ENCODE peak calls at places on chromosomes 5 and 9, in ten cellular contexts. S is colonic mucosa, O is GM10248, G is mammary epithelial cell, U is AG10803, V is progenitor cell of endocrine pancreas, E is astrocyte, P is body of pancreas, Y is fibroblast of mammary gland, A is osteocyte. R is an unnamed sample.

GRCh38 chr5:66666778-66667177 is 70.6 kb downstream of the MAST4 start:
- DNase-seq in S (peak; percentile 20), O (no peak), G (no peak), U (no peak), V (no peak), E (no peak), P (no peak), Y (no peak), A (no peak), R (peak; percentile 13)

GRCh38 chr9:133609311-133610098 is at the start of gene FAM163B:
- DNase-seq in S (no peak), O (no peak), G (peak; percentile 9), U (peak; percentile 5), V (peak; percentile 71), E (peak; percentile 27), P (peak; percentile 35), Y (peak; percentile 15), A (no peak), R (no peak)

GRCh38 chr9:109017061-109017460 is 3.8 kb upstream of the CTNNAL1 start:
- DNase-seq in S (no peak), O (no peak), G (no peak), U (no peak), V (no peak), E (no peak), P (peak; percentile 63), Y (no peak), A (no peak), R (no peak)

GRCh38 chr5:137032929-137033328 is 466.2 kb downstream of the SPOCK1 start:
- DNase-seq in S (no peak), O (no peak), G (no peak), U (no peak), V (no peak), E (no peak), P (no peak), Y (no peak), A (no peak), R (no peak)

GRCh38 chr5:102713682-102714231 is 41.3 kb upstream of the PAM start:
- DNase-seq in S (no peak), O (no peak), G (no peak), U (peak; percentile 34), V (no peak), E (no peak), P (no peak), Y (peak; percentile 22), A (no peak), R (no peak)

GRCh38 chr5:179273074-179273435 is 72.2 kb downstream of the ADAMTS2 start:
- DNase-seq in S (no peak), O (no peak), G (no peak), U (no peak), V (no peak), E (no peak), P (no peak), Y (no peak), A (no peak), R (no peak)

GRCh38 chr5:158843305-158843704 is 256.4 kb downstream of the EBF1 start:
- DNase-seq in S (no peak), O (no peak), G (no peak), U (no peak), V (no peak), E (no peak), P (no peak), Y (no peak), A (no peak), R (no peak)

GRCh38 chr9:93677641-93678136 is 101.3 kb downstream of the PHF2 start:
- DNase-seq in S (peak; percentile 12), O (no peak), G (no peak), U (no peak), V (peak; percentile 8), E (no peak), P (peak; percentile 0), Y (no peak), A (peak; percentile 83), R (no peak)

DNA sequence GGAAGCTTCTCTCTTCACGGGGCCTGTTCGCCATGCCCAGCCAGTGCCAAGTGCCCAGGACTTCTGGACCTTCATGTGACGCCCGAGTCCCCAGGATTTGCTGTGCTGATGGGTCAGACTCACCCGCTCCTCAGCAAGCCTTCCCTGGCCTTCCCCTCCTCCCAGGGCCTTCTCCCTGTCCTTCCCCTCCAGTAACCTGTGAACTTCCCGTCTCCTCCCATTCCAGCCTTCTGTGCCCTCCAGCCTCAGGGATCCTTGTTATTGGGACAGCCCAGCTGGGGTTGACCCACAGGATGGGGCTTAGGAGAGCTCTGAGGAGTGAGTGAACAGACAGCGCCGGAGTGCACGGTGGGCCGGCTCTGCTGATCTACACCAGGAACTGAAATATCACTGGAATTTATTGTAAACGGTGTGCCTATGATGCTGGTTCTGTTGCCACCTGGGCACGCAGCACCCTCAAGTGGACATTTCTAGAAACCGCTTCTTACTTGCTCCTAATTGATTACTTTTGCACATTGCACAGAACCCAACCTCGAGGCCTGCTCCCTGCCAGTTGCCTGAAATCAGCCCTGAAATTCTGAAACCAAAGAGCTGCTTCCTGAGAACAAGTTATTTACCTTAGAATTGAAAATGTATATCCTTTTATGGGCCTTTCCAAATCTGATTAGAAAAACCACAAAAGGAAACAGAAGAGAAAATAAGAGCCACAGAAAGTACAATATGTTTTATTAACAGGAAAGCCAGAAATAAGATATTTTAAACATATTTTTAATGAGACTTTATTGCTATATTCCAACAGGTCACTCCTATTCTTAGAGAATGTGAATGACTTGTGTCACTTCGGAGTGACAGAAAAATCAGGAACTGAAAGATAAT is 1.6 kb downstream of the SPAAR start:
- DNase-seq in S (peak; percentile 80), O (peak; percentile 51), G (peak; percentile 56), U (peak; percentile 67), V (no peak), E (peak; percentile 38), P (peak; percentile 51), Y (peak; percentile 80), A (no peak), R (peak; percentile 86)
- TF ChIP-seq CTCF in S (peak; percentile 47), O (peak; percentile 26), G (peak; percentile 79), U (peak; percentile 66), V (peak; percentile 37), E (peak; percentile 42), P (no peak), Y (peak; percentile 73), A (peak; percentile 68), R (peak; percentile 55)

DNA sequence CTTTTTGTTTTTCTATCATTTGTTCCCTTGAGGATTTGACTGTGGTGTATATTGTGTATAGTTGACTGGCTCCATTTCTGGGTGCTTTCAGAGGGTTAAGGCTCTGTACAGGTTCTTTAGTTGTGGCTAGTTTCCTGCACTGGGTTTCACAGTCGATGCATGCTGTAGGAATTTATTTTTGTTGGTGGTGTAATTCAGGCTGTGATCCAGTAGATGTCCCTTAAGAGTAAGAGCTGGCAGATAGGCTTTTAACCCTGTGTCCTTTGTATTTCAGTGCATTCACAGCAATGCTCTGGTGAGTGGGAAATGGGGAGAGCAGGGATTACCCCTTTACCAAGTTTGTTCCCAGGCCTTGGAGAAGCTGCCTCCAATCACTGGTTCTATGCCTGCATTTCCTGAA is 112.9 kb downstream of the SPATA31D1 start:
- DNase-seq in S (no peak), O (no peak), G (no peak), U (no peak), V (no peak), E (no peak), P (no peak), Y (peak; percentile 29), A (no peak), R (peak; percentile 14)
- TF ChIP-seq CTCF in S (no peak), O (no peak), G (peak; percentile 48), U (no peak), V (peak; percentile 16), E (no peak), P (no peak), Y (peak; percentile 33), A (no peak), R (no peak)

GRCh38 chr9:127785023-127785932 is 556 bp upstream of the CDK9 start:
- DNase-seq in S (peak; percentile 89), O (peak; percentile 88), G (peak; percentile 74), U (peak; percentile 71), V (peak; percentile 90), E (no peak), P (peak; percentile 86), Y (peak; percentile 61), A (peak; percentile 96), R (peak; percentile 76)

GRCh38 chr9:127786773-127787123 is 914 bp downstream of the CDK9 start:
- DNase-seq in S (no peak), O (no peak), G (no peak), U (peak; percentile 26), V (no peak), E (no peak), P (no peak), Y (peak; percentile 28), A (no peak), R (peak; percentile 22)

GRCh38 chr9:127783644-127784043 is 2.2 kb upstream of the CDK9 start:
- DNase-seq in S (no peak), O (no peak), G (no peak), U (no peak), V (no peak), E (no peak), P (no peak), Y (no peak), A (no peak), R (no peak)

GRCh38 chr9:127788337-127789011 is 2.6 kb downstream of the CDK9 start:
- DNase-seq in S (no peak), O (no peak), G (peak; percentile 46), U (no peak), V (no peak), E (no peak), P (peak; percentile 92), Y (no peak), A (no peak), R (no peak)

DNA sequence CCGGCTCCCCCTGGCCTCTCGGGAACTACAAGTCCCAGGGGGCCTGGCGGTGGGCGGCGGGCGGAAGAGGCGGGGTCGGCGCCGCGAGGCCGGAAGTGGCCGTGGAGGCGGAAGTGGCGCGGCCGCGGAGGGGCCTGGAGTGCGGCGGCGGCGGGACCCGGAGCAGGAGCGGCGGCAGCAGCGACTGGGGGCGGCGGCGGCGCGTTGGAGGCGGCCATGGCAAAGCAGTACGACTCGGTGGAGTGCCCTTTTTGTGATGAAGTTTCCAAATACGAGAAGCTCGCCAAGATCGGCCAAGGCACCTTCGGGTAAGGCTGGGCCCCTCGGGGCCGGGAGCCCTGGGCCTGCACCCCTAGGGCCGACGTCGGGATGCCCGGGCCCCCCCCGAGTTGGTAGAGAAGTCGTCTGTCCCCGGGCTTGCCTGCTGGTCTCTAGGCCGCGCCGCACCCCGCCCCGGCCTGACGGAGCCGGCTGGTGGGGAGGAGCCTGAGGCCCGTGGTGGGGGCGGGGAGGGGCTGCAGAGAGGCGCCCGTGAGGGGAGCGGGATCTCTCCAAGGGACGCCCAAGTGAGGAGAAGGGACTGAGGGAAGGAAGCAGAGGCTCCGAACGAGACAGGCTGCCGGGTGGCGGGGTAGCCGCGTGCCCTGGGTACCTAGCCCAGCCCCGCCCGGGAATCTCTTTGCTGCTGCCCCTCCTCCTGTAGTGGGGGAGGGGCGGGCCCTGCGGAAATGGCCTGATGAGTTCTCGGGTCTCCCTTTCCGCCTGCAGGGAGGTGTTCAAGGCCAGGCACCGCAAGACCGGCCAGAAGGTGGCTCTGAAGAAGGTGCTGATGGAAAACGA is at the start of gene CDK9:
- DNase-seq in S (peak; percentile 92), O (peak; percentile 94), G (peak; percentile 84), U (peak; percentile 88), V (peak; percentile 88), E (peak; percentile 70), P (peak; percentile 92), Y (peak; percentile 78), A (peak; percentile 98), R (peak; percentile 86)
- TF ChIP-seq CTCF in S (no peak), O (peak; percentile 28), G (no peak), U (no peak), V (no peak), E (no peak), P (no peak), Y (no peak), A (no peak), R (no peak)

DNA sequence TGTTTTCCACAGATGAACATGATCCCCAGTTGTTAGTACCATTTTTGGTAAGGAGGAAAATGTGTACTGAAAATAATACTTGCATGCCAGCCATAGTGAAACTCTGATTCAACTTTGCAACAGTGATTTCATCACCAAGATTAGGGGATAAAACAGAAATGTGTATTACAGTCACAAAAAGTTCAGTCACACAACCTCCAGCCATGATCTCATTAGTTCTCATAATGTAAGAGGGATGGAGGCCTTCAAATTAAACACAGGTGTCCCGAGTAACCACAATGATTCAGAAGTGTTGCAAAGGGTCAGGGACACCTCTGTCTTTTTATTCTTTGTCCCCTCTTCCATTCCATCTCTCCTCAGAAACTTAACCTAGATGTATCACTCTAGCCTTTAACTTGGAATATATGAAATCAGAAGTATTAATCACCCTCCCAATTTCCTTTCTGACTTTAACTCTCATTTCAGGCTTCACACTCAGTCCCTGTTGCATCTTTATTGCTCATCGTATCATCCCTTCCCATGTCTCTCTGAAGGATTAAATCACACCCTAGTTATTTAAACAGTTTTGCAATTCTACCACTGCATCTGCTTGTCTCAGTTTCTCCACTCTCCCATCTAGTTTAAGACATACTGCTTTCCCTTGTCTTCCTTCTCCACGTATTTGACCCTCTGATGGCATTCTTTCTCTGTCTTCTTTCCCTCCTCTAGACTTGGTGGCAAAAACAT is 291.2 kb downstream of the ADAMTS6 start:
- DNase-seq in S (no peak), O (peak; percentile 27), G (peak; percentile 99), U (peak; percentile 99), V (no peak), E (peak; percentile 99), P (no peak), Y (peak; percentile 99), A (no peak), R (peak; percentile 50)
- TF ChIP-seq CTCF in S (no peak), O (no peak), G (no peak), U (no peak), V (no peak), E (no peak), P (no peak), Y (no peak), A (no peak), R (no peak)

R was measured in MCF 10A.